ENCODE peak calls at places on chromosomes 2 and 18, in seven cellular contexts. O is AG09309, I is astrocyte of the cerebellum, U is transverse colon, E is tibial artery, T is psoas muscle, Y is upper lobe of left lung. S is an unnamed sample.

GRCh38 chr2:25845843-25846505 is 32.3 kb downstream of the ASXL2 start:
- DNase-seq in U (no peak), E (no peak), Y (no peak), T (no peak), I (no peak), O (no peak), S (no peak)

GRCh38 chr2:19911799-19912509 is 10.2 kb upstream of the TTC32 start:
- DNase-seq in T (no peak), I (peak; percentile 80), U (no peak), E (no peak), O (peak; percentile 46), Y (no peak), S (no peak)

GRCh38 chr2:67877281-67877680 is 185.5 kb downstream of the C1D start:
- DNase-seq in U (no peak), I (no peak), E (no peak), O (no peak), Y (no peak), T (no peak), S (no peak)

GRCh38 chr2:166632616-166633015 is 138.6 kb upstream of the SCN7A start:
- DNase-seq in U (no peak), Y (no peak), T (no peak), E (no peak), O (no peak), I (peak; percentile 99), S (peak; percentile 28)

GRCh38 chr2:189149981-189150380 is 29.6 kb downstream of the COL5A2 start:
- DNase-seq in I (peak; percentile 57), U (no peak), Y (no peak), T (no peak), O (peak; percentile 41), E (no peak), S (peak; percentile 82)

GRCh38 chr18:61148322-61148721 is 184.9 kb upstream of the CDH20 start:
- DNase-seq in U (no peak), E (no peak), O (no peak), I (no peak), T (no peak), Y (no peak), S (no peak)

GRCh38 chr2:47203996-47204395 is 48.9 kb upstream of the STPG4 start:
- DNase-seq in O (no peak), U (no peak), T (no peak), E (no peak), I (no peak), Y (no peak), S (no peak)

GRCh38 chr2:75589344-75590105 is 28.8 kb upstream of the EVA1A start:
- DNase-seq in T (no peak), O (no peak), I (no peak), U (no peak), E (no peak), Y (no peak), S (no peak)

GRCh38 chr2:74834806-74835755 is 1.2 kb downstream of the HK2 start:
- DNase-seq in U (peak; percentile 65), I (no peak), T (peak; percentile 42), Y (peak; percentile 74), E (no peak), O (no peak), S (no peak)

GRCh38 chr2:106845716-106846115 is 40.3 kb downstream of the ST6GAL2 start:
- DNase-seq in I (no peak), E (no peak), O (no peak), Y (no peak), T (no peak), U (no peak), S (no peak)

GRCh38 chr18:23703057-23703986 is 14.1 kb downstream of the LAMA3 start:
- DNase-seq in O (no peak), E (no peak), U (no peak), T (no peak), I (no peak), Y (no peak), S (peak; percentile 45)

GRCh38 chr18:63346031-63346430 is 21.0 kb downstream of the KDSR start:
- DNase-seq in E (no peak), Y (no peak), O (no peak), U (no peak), I (no peak), T (no peak), S (no peak)

DNA sequence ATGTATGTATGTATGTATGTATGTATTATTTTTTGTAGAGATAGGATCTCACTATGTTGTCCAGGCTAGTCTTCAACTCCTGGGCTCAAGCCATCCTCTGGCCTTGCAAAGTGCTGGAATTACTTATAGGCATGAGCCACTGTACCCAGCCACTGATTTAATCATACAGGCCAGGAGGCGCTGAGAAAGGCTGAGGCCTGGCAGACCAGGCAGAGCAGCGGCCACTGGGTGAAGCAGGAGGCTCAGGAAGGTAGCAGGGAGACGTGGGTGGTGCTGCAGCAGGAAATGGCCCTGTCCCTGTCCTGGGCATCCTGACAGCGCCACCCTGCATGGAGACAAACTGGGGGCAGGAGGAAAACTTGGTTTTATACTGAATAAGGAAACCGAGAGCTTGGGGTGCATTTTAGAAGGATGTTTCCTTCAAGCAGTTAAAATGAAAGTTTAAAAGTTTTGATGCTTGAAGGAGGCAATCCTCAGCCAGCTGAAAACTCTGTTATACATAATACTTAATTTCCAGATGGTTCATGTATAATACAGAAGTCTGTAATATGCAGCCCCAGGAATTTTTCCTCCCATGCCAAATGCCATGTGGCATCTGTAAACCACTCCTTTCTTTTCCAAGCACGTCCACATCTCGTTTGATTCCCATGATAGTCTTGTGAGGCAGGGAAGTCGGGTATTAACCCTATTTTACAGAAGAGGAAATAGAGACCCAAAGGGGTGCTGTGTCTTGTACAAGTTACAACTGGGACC is 182.4 kb downstream of the CELF4 start:
- DNase-seq in O (no peak), T (no peak), U (no peak), I (no peak), E (no peak), Y (no peak), S (no peak)
- TF ChIP-seq CTCF in O (peak; percentile 13), T (no peak), U (no peak), I (no peak), E (no peak), Y (no peak), S (no peak)

GRCh38 chr2:158457826-158458616 is 1.3 kb downstream of the PKP4 start:
- DNase-seq in T (no peak), Y (peak; percentile 81), O (no peak), I (no peak), E (peak; percentile 78), U (peak; percentile 85), S (no peak)
- TF ChIP-seq CTCF in T (peak; percentile 17), Y (peak; percentile 26), O (no peak), I (peak; percentile 33), E (peak; percentile 37), U (peak; percentile 32), S (peak; percentile 12)

DNA sequence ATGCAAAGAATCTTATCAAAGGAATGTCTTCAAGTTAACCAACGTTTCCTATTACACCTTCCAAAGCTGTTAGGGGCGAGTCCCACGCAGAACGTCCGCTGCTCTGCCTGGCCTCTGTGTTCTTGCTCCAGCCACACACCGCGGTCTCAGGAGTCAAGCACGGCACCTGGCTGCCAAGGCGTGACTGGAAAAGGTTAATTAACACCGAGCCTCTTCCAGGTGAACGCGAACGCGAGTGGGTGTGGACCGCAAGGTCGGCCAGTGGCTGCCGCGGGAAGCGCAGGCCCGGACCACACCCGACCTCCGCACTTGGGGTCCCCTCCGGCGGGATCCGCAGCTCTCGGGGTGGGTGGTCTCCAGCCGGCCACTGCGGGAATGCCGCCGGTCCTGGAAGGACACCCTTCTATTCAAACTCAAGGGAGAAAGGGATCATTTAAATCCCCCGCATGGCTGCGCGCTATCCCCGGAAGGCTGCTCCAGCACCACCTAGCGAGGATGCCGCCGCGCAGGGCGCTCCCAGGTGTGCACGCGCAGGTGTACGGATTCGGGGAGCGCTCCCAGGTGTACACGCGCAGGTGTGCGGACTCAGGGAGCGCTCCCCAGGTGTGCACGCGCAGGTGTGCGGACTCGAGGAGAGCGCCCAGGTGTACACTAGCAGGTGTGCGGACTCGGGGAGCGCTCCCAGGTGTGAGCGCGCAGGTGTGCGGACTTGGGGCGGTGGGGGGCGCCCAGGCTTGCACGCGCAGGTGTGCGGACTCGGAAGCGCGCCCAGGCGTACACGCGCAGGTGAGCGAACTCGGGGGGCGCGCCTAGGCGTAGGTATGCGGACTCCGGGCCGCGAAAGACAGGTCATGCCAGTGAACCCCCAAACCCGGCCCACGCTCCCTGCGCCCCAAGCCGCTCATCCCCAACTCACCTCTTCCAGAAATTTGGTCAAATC is 662 bp downstream of the CYB5A start:
- DNase-seq in O (no peak), I (no peak), E (no peak), Y (peak; percentile 66), T (no peak), U (peak; percentile 65), S (no peak)
- TF ChIP-seq CTCF in O (no peak), I (no peak), E (no peak), Y (peak; percentile 15), T (no peak), U (peak; percentile 15), S (peak; percentile 7)

GRCh38 chr2:180991820-180992219 is 11.4 kb downstream of the UBE2E3 start:
- DNase-seq in Y (no peak), O (no peak), I (no peak), E (no peak), T (no peak), U (no peak), S (no peak)

GRCh38 chr2:180990337-180990736 is 9.9 kb downstream of the UBE2E3 start:
- DNase-seq in E (no peak), I (no peak), O (no peak), T (no peak), Y (no peak), U (no peak), S (no peak)

GRCh38 chr2:180990794-180991193 is 10.4 kb downstream of the UBE2E3 start:
- DNase-seq in O (no peak), I (no peak), T (no peak), U (no peak), E (no peak), Y (no peak), S (no peak)

GRCh38 chr2:180991361-180991760 is 11.0 kb downstream of the UBE2E3 start:
- DNase-seq in E (no peak), Y (no peak), U (no peak), T (no peak), I (no peak), O (no peak), S (no peak)

DNA sequence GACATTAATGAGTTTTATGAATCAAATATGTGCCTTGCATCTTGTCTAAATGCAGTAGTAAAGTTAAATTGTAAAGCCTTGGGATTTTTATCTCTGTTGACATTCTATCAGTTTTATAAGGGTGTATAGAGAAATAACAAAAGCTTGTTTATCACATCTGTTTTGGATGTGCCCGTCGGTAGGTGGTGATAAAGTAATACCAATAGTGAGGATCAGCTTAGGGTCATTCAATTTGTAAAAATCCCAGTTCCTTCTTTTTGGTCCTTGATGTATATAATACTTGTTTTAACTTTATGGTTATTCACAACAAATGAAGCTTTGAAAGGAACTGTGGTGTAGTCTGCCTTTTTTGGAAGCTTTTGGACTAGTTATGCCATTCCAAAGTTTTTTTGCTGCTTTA is 12.6 kb downstream of the UBE2E3 start:
- DNase-seq in E (no peak), I (no peak), Y (no peak), T (no peak), U (no peak), O (no peak), S (no peak)
- TF ChIP-seq CTCF in E (no peak), I (no peak), Y (no peak), T (no peak), U (no peak), O (no peak), S (no peak)

GRCh38 chr2:223834431-223834830 is 3.0 kb downstream of the AP1S3 start:
- DNase-seq in T (no peak), I (no peak), E (no peak), Y (no peak), O (no peak), U (no peak), S (no peak)
- TF ChIP-seq CTCF in T (no peak), I (no peak), E (no peak), Y (no peak), O (no peak), U (no peak), S (no peak)

GRCh38 chr18:10518595-10519273 is 7.1 kb upstream of the NAPG start:
- DNase-seq in O (no peak), Y (peak; percentile 51), I (no peak), T (peak; percentile 28), E (peak; percentile 78), U (peak; percentile 27), S (no peak)
- TF ChIP-seq CTCF in O (peak; percentile 43), Y (peak; percentile 18), I (peak; percentile 49), T (peak; percentile 17), E (peak; percentile 20), U (peak; percentile 13), S (peak; percentile 61)